ENCODE peak calls at places on chromosomes 1 and 21, in six cellular contexts. One of them, this sample, is unnamed.

GRCh38 chr1:16677552-16678423 is 11.0 kb upstream of the RNU1-3 start:
- DNase-seq in kidney glomerular epithelial cell: peak; percentile 34
- DNase-seq in PC-9: peak; percentile 76
- DNase-seq in stimulated activated effector memory CD8-positive, alpha-beta T cell treated with anti-CD3 and anti-CD28 coated beads, Interleukin-12 subunit alpha, Interleukin-12 subunit beta, amount 100 ng/mL, for 72 hours: peak; percentile 79
- DNase-seq in mesothelial cell of epicardium: no peak
- DNase-seq in amygdala: no peak
- DNase-seq in this sample: no peak

GRCh38 chr1:67741786-67742185 is 56.8 kb downstream of the GADD45A start:
- DNase-seq in mesothelial cell of epicardium: no peak
- DNase-seq in kidney glomerular epithelial cell: no peak
- DNase-seq in stimulated activated effector memory CD8-positive, alpha-beta T cell treated with anti-CD3 and anti-CD28 coated beads, Interleukin-12 subunit alpha, Interleukin-12 subunit beta, amount 100 ng/mL, for 72 hours: no peak
- DNase-seq in amygdala: no peak
- DNase-seq in PC-9: no peak
- DNase-seq in this sample: no peak

GRCh38 chr21:28138272-28138671 is 854.4 kb downstream of the LTN1 start:
- DNase-seq in amygdala: no peak
- DNase-seq in mesothelial cell of epicardium: no peak
- DNase-seq in PC-9: no peak
- DNase-seq in stimulated activated effector memory CD8-positive, alpha-beta T cell treated with anti-CD3 and anti-CD28 coated beads, Interleukin-12 subunit alpha, Interleukin-12 subunit beta, amount 100 ng/mL, for 72 hours: no peak
- DNase-seq in kidney glomerular epithelial cell: no peak
- DNase-seq in this sample: no peak

GRCh38 chr1:237386362-237387143 is 344.6 kb downstream of the RYR2 start:
- DNase-seq in mesothelial cell of epicardium: no peak
- DNase-seq in kidney glomerular epithelial cell: no peak
- DNase-seq in stimulated activated effector memory CD8-positive, alpha-beta T cell treated with anti-CD3 and anti-CD28 coated beads, Interleukin-12 subunit alpha, Interleukin-12 subunit beta, amount 100 ng/mL, for 72 hours: no peak
- DNase-seq in PC-9: no peak
- DNase-seq in amygdala: no peak
- DNase-seq in this sample: no peak

GRCh38 chr1:160659566-160659965 is 12.7 kb upstream of the SLAMF1 start:
- DNase-seq in PC-9: no peak
- DNase-seq in stimulated activated effector memory CD8-positive, alpha-beta T cell treated with anti-CD3 and anti-CD28 coated beads, Interleukin-12 subunit alpha, Interleukin-12 subunit beta, amount 100 ng/mL, for 72 hours: peak; percentile 6
- DNase-seq in kidney glomerular epithelial cell: no peak
- DNase-seq in amygdala: no peak
- DNase-seq in mesothelial cell of epicardium: no peak
- DNase-seq in this sample: no peak

GRCh38 chr1:151175910-151176309 is at the start of gene TMOD4:
- DNase-seq in mesothelial cell of epicardium: no peak
- DNase-seq in amygdala: no peak
- DNase-seq in stimulated activated effector memory CD8-positive, alpha-beta T cell treated with anti-CD3 and anti-CD28 coated beads, Interleukin-12 subunit alpha, Interleukin-12 subunit beta, amount 100 ng/mL, for 72 hours: no peak
- DNase-seq in PC-9: no peak
- DNase-seq in kidney glomerular epithelial cell: no peak
- DNase-seq in this sample: no peak

GRCh38 chr1:47444317-47444577 is 6.4 kb downstream of the FOXD2 start:
- DNase-seq in stimulated activated effector memory CD8-positive, alpha-beta T cell treated with anti-CD3 and anti-CD28 coated beads, Interleukin-12 subunit alpha, Interleukin-12 subunit beta, amount 100 ng/mL, for 72 hours: no peak
- DNase-seq in mesothelial cell of epicardium: no peak
- DNase-seq in PC-9: no peak
- DNase-seq in kidney glomerular epithelial cell: no peak
- DNase-seq in amygdala: no peak
- DNase-seq in this sample: no peak

GRCh38 chr1:109269212-109269980 is 13.5 kb downstream of the PSRC1 start:
- DNase-seq in amygdala: no peak
- DNase-seq in PC-9: no peak
- DNase-seq in mesothelial cell of epicardium: no peak
- DNase-seq in kidney glomerular epithelial cell: no peak
- DNase-seq in stimulated activated effector memory CD8-positive, alpha-beta T cell treated with anti-CD3 and anti-CD28 coated beads, Interleukin-12 subunit alpha, Interleukin-12 subunit beta, amount 100 ng/mL, for 72 hours: no peak
- DNase-seq in this sample: no peak

GRCh38 chr1:44693159-44693558 is 18.6 kb downstream of the ARMH1 start:
- DNase-seq in stimulated activated effector memory CD8-positive, alpha-beta T cell treated with anti-CD3 and anti-CD28 coated beads, Interleukin-12 subunit alpha, Interleukin-12 subunit beta, amount 100 ng/mL, for 72 hours: no peak
- DNase-seq in amygdala: no peak
- DNase-seq in PC-9: no peak
- DNase-seq in kidney glomerular epithelial cell: no peak
- DNase-seq in mesothelial cell of epicardium: no peak
- DNase-seq in this sample: no peak

GRCh38 chr1:1847061-1847460 is 43.8 kb downstream of the GNB1 start:
- DNase-seq in kidney glomerular epithelial cell: no peak
- DNase-seq in amygdala: no peak
- DNase-seq in stimulated activated effector memory CD8-positive, alpha-beta T cell treated with anti-CD3 and anti-CD28 coated beads, Interleukin-12 subunit alpha, Interleukin-12 subunit beta, amount 100 ng/mL, for 72 hours: no peak
- DNase-seq in PC-9: no peak
- DNase-seq in mesothelial cell of epicardium: no peak
- DNase-seq in this sample: no peak

GRCh38 chr1:209647212-209647611 is 5.0 kb downstream of the LAMB3 start:
- DNase-seq in PC-9: no peak
- DNase-seq in kidney glomerular epithelial cell: peak; percentile 9
- DNase-seq in mesothelial cell of epicardium: no peak
- DNase-seq in stimulated activated effector memory CD8-positive, alpha-beta T cell treated with anti-CD3 and anti-CD28 coated beads, Interleukin-12 subunit alpha, Interleukin-12 subunit beta, amount 100 ng/mL, for 72 hours: no peak
- DNase-seq in amygdala: no peak
- DNase-seq in this sample: no peak

GRCh38 chr1:110308247-110308646 is 30.9 kb upstream of the RBM15 start:
- DNase-seq in mesothelial cell of epicardium: no peak
- DNase-seq in PC-9: no peak
- DNase-seq in stimulated activated effector memory CD8-positive, alpha-beta T cell treated with anti-CD3 and anti-CD28 coated beads, Interleukin-12 subunit alpha, Interleukin-12 subunit beta, amount 100 ng/mL, for 72 hours: no peak
- DNase-seq in amygdala: no peak
- DNase-seq in kidney glomerular epithelial cell: peak; percentile 96
- DNase-seq in this sample: no peak

GRCh38 chr1:206890125-206890637 is 7.1 kb upstream of the IL24 start:
- DNase-seq in kidney glomerular epithelial cell: no peak
- DNase-seq in PC-9: no peak
- DNase-seq in amygdala: no peak
- DNase-seq in stimulated activated effector memory CD8-positive, alpha-beta T cell treated with anti-CD3 and anti-CD28 coated beads, Interleukin-12 subunit alpha, Interleukin-12 subunit beta, amount 100 ng/mL, for 72 hours: no peak
- DNase-seq in mesothelial cell of epicardium: no peak
- DNase-seq in this sample: no peak

GRCh38 chr1:169305948-169306347 is 61.6 kb downstream of the NME7 start:
- DNase-seq in amygdala: no peak
- DNase-seq in mesothelial cell of epicardium: no peak
- DNase-seq in stimulated activated effector memory CD8-positive, alpha-beta T cell treated with anti-CD3 and anti-CD28 coated beads, Interleukin-12 subunit alpha, Interleukin-12 subunit beta, amount 100 ng/mL, for 72 hours: no peak
- DNase-seq in PC-9: no peak
- DNase-seq in kidney glomerular epithelial cell: no peak
- DNase-seq in this sample: no peak

GRCh38 chr1:82567308-82567707 is 766.6 kb downstream of the ADGRL2 start:
- DNase-seq in PC-9: no peak
- DNase-seq in mesothelial cell of epicardium: no peak
- DNase-seq in stimulated activated effector memory CD8-positive, alpha-beta T cell treated with anti-CD3 and anti-CD28 coated beads, Interleukin-12 subunit alpha, Interleukin-12 subunit beta, amount 100 ng/mL, for 72 hours: no peak
- DNase-seq in kidney glomerular epithelial cell: no peak
- DNase-seq in amygdala: no peak
- DNase-seq in this sample: no peak

GRCh38 chr1:205162301-205162700 is 40.5 kb upstream of the RBBP5 start:
- DNase-seq in PC-9: no peak
- DNase-seq in amygdala: no peak
- DNase-seq in kidney glomerular epithelial cell: no peak
- DNase-seq in mesothelial cell of epicardium: no peak
- DNase-seq in stimulated activated effector memory CD8-positive, alpha-beta T cell treated with anti-CD3 and anti-CD28 coated beads, Interleukin-12 subunit alpha, Interleukin-12 subunit beta, amount 100 ng/mL, for 72 hours: no peak
- DNase-seq in this sample: no peak

GRCh38 chr1:96376846-96377245 is 344.7 kb upstream of the PTBP2 start:
- DNase-seq in kidney glomerular epithelial cell: no peak
- DNase-seq in mesothelial cell of epicardium: no peak
- DNase-seq in amygdala: no peak
- DNase-seq in stimulated activated effector memory CD8-positive, alpha-beta T cell treated with anti-CD3 and anti-CD28 coated beads, Interleukin-12 subunit alpha, Interleukin-12 subunit beta, amount 100 ng/mL, for 72 hours: no peak
- DNase-seq in PC-9: no peak
- DNase-seq in this sample: no peak

GRCh38 chr1:34618381-34618780 is 136.5 kb upstream of the GJB5 start:
- DNase-seq in stimulated activated effector memory CD8-positive, alpha-beta T cell treated with anti-CD3 and anti-CD28 coated beads, Interleukin-12 subunit alpha, Interleukin-12 subunit beta, amount 100 ng/mL, for 72 hours: no peak
- DNase-seq in PC-9: no peak
- DNase-seq in amygdala: no peak
- DNase-seq in kidney glomerular epithelial cell: no peak
- DNase-seq in mesothelial cell of epicardium: no peak
- DNase-seq in this sample: no peak

GRCh38 chr1:29084196-29084521 is 39.5 kb downstream of the TMEM200B start:
- DNase-seq in stimulated activated effector memory CD8-positive, alpha-beta T cell treated with anti-CD3 and anti-CD28 coated beads, Interleukin-12 subunit alpha, Interleukin-12 subunit beta, amount 100 ng/mL, for 72 hours: no peak
- DNase-seq in mesothelial cell of epicardium: no peak
- DNase-seq in kidney glomerular epithelial cell: no peak
- DNase-seq in amygdala: no peak
- DNase-seq in PC-9: no peak
- DNase-seq in this sample: no peak

GRCh38 chr1:41678141-41678878 is 193.8 kb upstream of the EDN2 start:
- DNase-seq in mesothelial cell of epicardium: no peak
- DNase-seq in stimulated activated effector memory CD8-positive, alpha-beta T cell treated with anti-CD3 and anti-CD28 coated beads, Interleukin-12 subunit alpha, Interleukin-12 subunit beta, amount 100 ng/mL, for 72 hours: no peak
- DNase-seq in PC-9: no peak
- DNase-seq in kidney glomerular epithelial cell: no peak
- DNase-seq in amygdala: no peak
- DNase-seq in this sample: no peak

GRCh38 chr1:27363766-27364695 is 2.7 kb downstream of the MAP3K6 start:
- DNase-seq in stimulated activated effector memory CD8-positive, alpha-beta T cell treated with anti-CD3 and anti-CD28 coated beads, Interleukin-12 subunit alpha, Interleukin-12 subunit beta, amount 100 ng/mL, for 72 hours: no peak
- DNase-seq in PC-9: no peak
- DNase-seq in kidney glomerular epithelial cell: no peak
- DNase-seq in amygdala: no peak
- DNase-seq in mesothelial cell of epicardium: no peak
- DNase-seq in this sample: no peak